ENCODE peak calls at places on chromosomes 6 and 20, in eight cellular contexts. J is BE2C, B is midbrain, D is AG09319, S is Daoy, C is mucosa of descending colon, L is epithelial cell of esophagus, Z is IMR-90. X is an unnamed sample.

GRCh38 chr6:131199568-131200272 is 64.5 kb downstream of the AKAP7 start:
- DNase-seq in B (peak), J (no peak), S (peak), D (peak), C (peak), L (peak), Z (peak), X (peak)

GRCh38 chr6:157763894-157764345 is 59.1 kb upstream of the SNX9 start:
- DNase-seq in D (no peak), J (no peak), S (no peak), L (no peak), C (no peak), Z (no peak), B (no peak), X (no peak)

GRCh38 chr6:138162104-138162946 is 586 bp downstream of the ARFGEF3 start:
- DNase-seq in Z (no peak), S (peak), L (peak), B (peak), C (peak), J (no peak), D (no peak), X (no peak)

GRCh38 chr6:106547961-106548453 is 81.3 kb downstream of the RTN4IP1 start:
- DNase-seq in B (no peak), J (no peak), S (peak), D (no peak), Z (peak), C (no peak), L (peak), X (no peak)

GRCh38 chr6:219641-220198 is 72.6 kb upstream of the DUSP22 start:
- DNase-seq in Z (peak), S (peak), B (peak), L (peak), D (no peak), J (no peak), C (peak), X (no peak)

GRCh38 chr20:21511850-21512633 is 1.8 kb downstream of the NKX2-2 start:
- DNase-seq in D (no peak), L (peak), B (peak), J (no peak), C (no peak), S (peak), Z (no peak), X (no peak)

GRCh38 chr6:125910518-125910917 is 46.1 kb upstream of the HINT3 start:
- DNase-seq in Z (peak), D (no peak), C (no peak), B (no peak), J (no peak), L (peak), S (peak), X (no peak)

GRCh38 chr20:20018366-20018765 is 1.2 kb downstream of the NAA20 start:
- DNase-seq in B (no peak), S (no peak), Z (no peak), C (no peak), D (no peak), L (no peak), J (no peak), X (no peak)

GRCh38 chr20:47152078-47152477 is 204.4 kb downstream of the ZMYND8 start:
- DNase-seq in J (no peak), B (no peak), Z (no peak), L (no peak), C (no peak), D (no peak), S (no peak), X (no peak)